ENCODE peak calls at places on chromosomes 12 and 14, in six cellular contexts. One of them, this sample, is unnamed.

GRCh38 chr12:4526923-4527546 is 11.7 kb upstream of the RAD51AP1 start:
- DNase-seq in retinal pigment epithelial cell: no peak
- DNase-seq in CD8-positive, alpha-beta T cell: no peak
- DNase-seq in keratinocyte: no peak
- DNase-seq in IMR-90: peak
- DNase-seq in lower leg skin: no peak
- DNase-seq in this sample: no peak

GRCh38 chr14:64709126-64709525 is 4.9 kb downstream of the PLEKHG3 start:
- DNase-seq in retinal pigment epithelial cell: no peak
- DNase-seq in CD8-positive, alpha-beta T cell: no peak
- DNase-seq in keratinocyte: no peak
- DNase-seq in IMR-90: no peak
- DNase-seq in lower leg skin: no peak
- DNase-seq in this sample: no peak

GRCh38 chr12:2986876-2987275 is 27.7 kb downstream of the TEAD4 start:
- DNase-seq in retinal pigment epithelial cell: no peak
- DNase-seq in CD8-positive, alpha-beta T cell: no peak
- DNase-seq in keratinocyte: no peak
- DNase-seq in IMR-90: no peak
- DNase-seq in lower leg skin: no peak
- DNase-seq in this sample: no peak

GRCh38 chr12:90028620-90029051 is 320.0 kb upstream of the ATP2B1 start:
- DNase-seq in retinal pigment epithelial cell: no peak
- DNase-seq in CD8-positive, alpha-beta T cell: no peak
- DNase-seq in keratinocyte: no peak
- DNase-seq in IMR-90: peak
- DNase-seq in lower leg skin: no peak
- DNase-seq in this sample: peak

GRCh38 chr12:65525501-65526141 is 247.1 kb downstream of the MSRB3 start:
- DNase-seq in retinal pigment epithelial cell: no peak
- DNase-seq in CD8-positive, alpha-beta T cell: no peak
- DNase-seq in keratinocyte: peak
- DNase-seq in IMR-90: peak
- DNase-seq in lower leg skin: no peak
- DNase-seq in this sample: no peak

GRCh38 chr14:68363841-68364711 is 428.8 kb downstream of the ZFP36L1 start:
- DNase-seq in retinal pigment epithelial cell: peak
- DNase-seq in CD8-positive, alpha-beta T cell: no peak
- DNase-seq in keratinocyte: no peak
- DNase-seq in IMR-90: peak
- DNase-seq in lower leg skin: no peak
- DNase-seq in this sample: no peak

GRCh38 chr12:26632746-26633145 is 200.2 kb downstream of the ITPR2 start:
- DNase-seq in retinal pigment epithelial cell: no peak
- DNase-seq in CD8-positive, alpha-beta T cell: no peak
- DNase-seq in keratinocyte: no peak
- DNase-seq in IMR-90: no peak
- DNase-seq in lower leg skin: no peak
- DNase-seq in this sample: no peak

GRCh38 chr14:91009501-91010152 is 50.8 kb downstream of the RPS6KA5 start:
- DNase-seq in retinal pigment epithelial cell: no peak
- DNase-seq in CD8-positive, alpha-beta T cell: no peak
- DNase-seq in keratinocyte: no peak
- DNase-seq in IMR-90: no peak
- DNase-seq in lower leg skin: no peak
- DNase-seq in this sample: no peak

GRCh38 chr12:100187068-100187467 is 13.5 kb upstream of the ACTR6 start:
- DNase-seq in retinal pigment epithelial cell: no peak
- DNase-seq in CD8-positive, alpha-beta T cell: no peak
- DNase-seq in keratinocyte: no peak
- DNase-seq in IMR-90: no peak
- DNase-seq in lower leg skin: no peak
- DNase-seq in this sample: no peak

GRCh38 chr12:52965337-52965731 is 16.4 kb downstream of the KRT18 start:
- DNase-seq in retinal pigment epithelial cell: no peak
- DNase-seq in CD8-positive, alpha-beta T cell: no peak
- DNase-seq in keratinocyte: no peak
- DNase-seq in IMR-90: no peak
- DNase-seq in lower leg skin: no peak
- DNase-seq in this sample: no peak

GRCh38 chr12:112575559-112576067 is 156.9 kb downstream of the PTPN11 start:
- DNase-seq in retinal pigment epithelial cell: no peak
- DNase-seq in CD8-positive, alpha-beta T cell: no peak
- DNase-seq in keratinocyte: no peak
- DNase-seq in IMR-90: no peak
- DNase-seq in lower leg skin: no peak
- DNase-seq in this sample: no peak

GRCh38 chr14:67555518-67556090 is 22.5 kb downstream of the PLEKHH1 start:
- DNase-seq in retinal pigment epithelial cell: no peak
- DNase-seq in CD8-positive, alpha-beta T cell: no peak
- DNase-seq in keratinocyte: no peak
- DNase-seq in IMR-90: no peak
- DNase-seq in lower leg skin: no peak
- DNase-seq in this sample: no peak

GRCh38 chr12:99670635-99671034 is 23.1 kb downstream of the GARIN6 start:
- DNase-seq in retinal pigment epithelial cell: no peak
- DNase-seq in CD8-positive, alpha-beta T cell: no peak
- DNase-seq in keratinocyte: no peak
- DNase-seq in IMR-90: peak
- DNase-seq in lower leg skin: no peak
- DNase-seq in this sample: no peak

GRCh38 chr14:74881425-74882102 is at the start of gene DLST:
- DNase-seq in retinal pigment epithelial cell: peak
- DNase-seq in CD8-positive, alpha-beta T cell: peak
- DNase-seq in keratinocyte: no peak
- DNase-seq in IMR-90: peak
- DNase-seq in lower leg skin: peak
- DNase-seq in this sample: peak

GRCh38 chr12:253116-253831 is 9.4 kb downstream of the SLC6A13 start:
- DNase-seq in retinal pigment epithelial cell: no peak
- DNase-seq in CD8-positive, alpha-beta T cell: no peak
- DNase-seq in keratinocyte: no peak
- DNase-seq in IMR-90: no peak
- DNase-seq in lower leg skin: no peak
- DNase-seq in this sample: no peak

GRCh38 chr14:23172096-23172495 is 11.4 kb downstream of the SLC7A8 start:
- DNase-seq in retinal pigment epithelial cell: no peak
- DNase-seq in CD8-positive, alpha-beta T cell: no peak
- DNase-seq in keratinocyte: no peak
- DNase-seq in IMR-90: no peak
- DNase-seq in lower leg skin: no peak
- DNase-seq in this sample: no peak

GRCh38 chr14:100589071-100589759 is 2.0 kb upstream of the BEGAIN start:
- DNase-seq in retinal pigment epithelial cell: no peak
- DNase-seq in CD8-positive, alpha-beta T cell: no peak
- DNase-seq in keratinocyte: no peak
- DNase-seq in IMR-90: no peak
- DNase-seq in lower leg skin: no peak
- DNase-seq in this sample: no peak

DNA sequence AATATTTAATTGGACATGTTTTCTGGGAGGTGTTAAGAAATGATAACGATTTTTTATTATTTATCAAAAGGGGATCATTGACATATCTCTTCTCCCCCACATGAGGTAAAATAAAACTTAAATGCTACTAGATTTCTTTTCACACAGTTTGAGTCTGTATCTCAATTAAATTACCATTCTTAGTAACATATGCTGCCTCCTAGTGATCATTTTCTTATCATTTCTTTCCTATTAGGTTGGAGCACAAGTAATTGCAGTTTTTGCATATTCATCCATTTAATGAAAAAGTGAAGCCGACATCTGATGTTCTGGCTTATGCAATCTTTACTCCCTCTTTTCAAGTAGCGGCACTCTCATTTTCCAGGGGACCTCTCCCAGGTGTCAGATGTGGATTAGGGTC is 24.9 kb downstream of the PUS7L start:
- DNase-seq in retinal pigment epithelial cell: no peak
- DNase-seq in CD8-positive, alpha-beta T cell: no peak
- DNase-seq in keratinocyte: no peak
- DNase-seq in IMR-90: no peak
- DNase-seq in lower leg skin: no peak
- DNase-seq in this sample: no peak
- TF ChIP-seq CTCF in retinal pigment epithelial cell: no peak
- TF ChIP-seq CTCF in CD8-positive, alpha-beta T cell: no peak
- TF ChIP-seq CTCF in keratinocyte: no peak
- TF ChIP-seq CTCF in IMR-90: no peak
- TF ChIP-seq CTCF in lower leg skin: no peak
- TF ChIP-seq CTCF in this sample: peak

GRCh38 chr14:61569308-61569707 is 126.0 kb upstream of the HIF1A start:
- DNase-seq in retinal pigment epithelial cell: no peak
- DNase-seq in CD8-positive, alpha-beta T cell: no peak
- DNase-seq in keratinocyte: no peak
- DNase-seq in IMR-90: no peak
- DNase-seq in lower leg skin: no peak
- DNase-seq in this sample: no peak
- H3K4me3 ChIP-seq in retinal pigment epithelial cell: no peak
- H3K4me3 ChIP-seq in CD8-positive, alpha-beta T cell: peak
- H3K4me3 ChIP-seq in keratinocyte: no peak
- H3K4me3 ChIP-seq in IMR-90: no peak
- H3K4me3 ChIP-seq in lower leg skin: no peak
- H3K4me3 ChIP-seq in this sample: no peak

GRCh38 chr14:61730756-61731373 is 31.4 kb upstream of the SNAPC1 start:
- DNase-seq in retinal pigment epithelial cell: no peak
- DNase-seq in CD8-positive, alpha-beta T cell: peak
- DNase-seq in keratinocyte: no peak
- DNase-seq in IMR-90: no peak
- DNase-seq in lower leg skin: no peak
- DNase-seq in this sample: no peak
- TF ChIP-seq CTCF in retinal pigment epithelial cell: peak
- TF ChIP-seq CTCF in CD8-positive, alpha-beta T cell: peak
- TF ChIP-seq CTCF in keratinocyte: no peak
- TF ChIP-seq CTCF in IMR-90: peak
- TF ChIP-seq CTCF in lower leg skin: no peak
- TF ChIP-seq CTCF in this sample: peak

GRCh38 chr14:21103710-21104447 is 3.0 kb downstream of the TMEM253 start:
- DNase-seq in retinal pigment epithelial cell: peak
- DNase-seq in CD8-positive, alpha-beta T cell: peak
- DNase-seq in keratinocyte: no peak
- DNase-seq in IMR-90: peak
- DNase-seq in lower leg skin: peak
- DNase-seq in this sample: peak

GRCh38 chr14:21103165-21103709 is 2.4 kb downstream of the TMEM253 start:
- DNase-seq in retinal pigment epithelial cell: no peak
- DNase-seq in CD8-positive, alpha-beta T cell: no peak
- DNase-seq in keratinocyte: no peak
- DNase-seq in IMR-90: no peak
- DNase-seq in lower leg skin: no peak
- DNase-seq in this sample: no peak

GRCh38 chr14:21106191-21106505 is 5.3 kb downstream of the TMEM253 start:
- DNase-seq in retinal pigment epithelial cell: no peak
- DNase-seq in CD8-positive, alpha-beta T cell: no peak
- DNase-seq in keratinocyte: no peak
- DNase-seq in IMR-90: no peak
- DNase-seq in lower leg skin: no peak
- DNase-seq in this sample: no peak

GRCh38 chr14:21105095-21105494 is 4.2 kb downstream of the TMEM253 start:
- DNase-seq in retinal pigment epithelial cell: no peak
- DNase-seq in CD8-positive, alpha-beta T cell: no peak
- DNase-seq in keratinocyte: no peak
- DNase-seq in IMR-90: no peak
- DNase-seq in lower leg skin: no peak
- DNase-seq in this sample: no peak

DNA sequence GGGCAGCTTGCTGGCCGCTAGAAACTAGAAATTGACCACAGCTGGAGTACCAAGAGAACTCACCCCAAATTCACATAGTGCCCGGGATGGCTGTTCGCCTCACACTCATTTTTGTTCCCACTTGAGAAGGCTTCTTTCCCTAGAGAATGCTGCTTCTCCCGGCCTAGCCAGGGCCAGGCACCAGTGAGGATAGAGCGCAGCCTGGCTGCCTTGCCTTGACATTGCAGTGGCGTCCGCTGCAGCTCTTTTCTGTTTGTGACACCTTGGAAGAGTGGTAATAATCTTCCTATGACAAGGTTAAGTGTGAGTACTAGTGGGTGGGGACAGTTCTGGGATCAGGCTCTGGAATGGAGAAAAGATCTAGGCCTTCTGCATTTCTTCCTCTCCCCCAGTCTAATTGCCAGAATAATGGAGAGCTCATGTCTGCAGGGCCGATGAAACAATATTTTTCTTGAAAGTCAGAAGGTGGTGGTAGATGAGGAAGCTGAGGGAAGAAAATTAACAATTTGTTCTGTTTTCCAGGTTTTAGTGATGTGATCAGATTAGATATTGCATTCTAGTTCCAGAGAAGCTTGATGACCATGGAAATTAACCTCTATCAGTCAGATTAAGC is 3.7 kb downstream of the TMEM253 start:
- DNase-seq in retinal pigment epithelial cell: no peak
- DNase-seq in CD8-positive, alpha-beta T cell: peak
- DNase-seq in keratinocyte: no peak
- DNase-seq in IMR-90: peak
- DNase-seq in lower leg skin: peak
- DNase-seq in this sample: peak
- H3K4me3 ChIP-seq in retinal pigment epithelial cell: peak
- H3K4me3 ChIP-seq in CD8-positive, alpha-beta T cell: peak
- H3K4me3 ChIP-seq in keratinocyte: peak
- H3K4me3 ChIP-seq in IMR-90: peak
- H3K4me3 ChIP-seq in lower leg skin: peak
- H3K4me3 ChIP-seq in this sample: peak

DNA sequence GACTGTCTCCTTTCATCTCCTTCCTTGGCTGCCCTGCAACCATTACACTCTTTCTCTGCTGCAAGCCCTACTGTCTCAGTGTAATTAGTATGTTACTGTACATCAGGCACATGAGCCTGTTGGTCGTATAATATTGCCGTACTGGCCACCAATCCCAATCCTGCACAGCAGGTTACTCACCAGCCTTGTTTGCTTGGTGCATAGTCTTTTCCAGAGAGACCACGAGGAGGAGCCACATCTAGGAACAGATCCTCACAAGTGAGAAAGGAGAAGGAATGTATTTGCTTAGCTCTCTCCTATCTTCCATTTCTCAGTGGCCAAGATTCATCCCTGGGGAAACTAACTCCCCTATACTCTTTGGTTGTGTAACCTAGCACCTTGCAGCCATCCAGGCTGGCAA is 33.0 kb upstream of the BICDL1 start:
- DNase-seq in retinal pigment epithelial cell: no peak
- DNase-seq in CD8-positive, alpha-beta T cell: no peak
- DNase-seq in keratinocyte: no peak
- DNase-seq in IMR-90: no peak
- DNase-seq in lower leg skin: no peak
- DNase-seq in this sample: no peak
- TF ChIP-seq CTCF in retinal pigment epithelial cell: no peak
- TF ChIP-seq CTCF in CD8-positive, alpha-beta T cell: no peak
- TF ChIP-seq CTCF in keratinocyte: no peak
- TF ChIP-seq CTCF in IMR-90: no peak
- TF ChIP-seq CTCF in lower leg skin: no peak
- TF ChIP-seq CTCF in this sample: no peak

GRCh38 chr14:24240110-24240918 is 2.1 kb downstream of the TINF2 start:
- DNase-seq in retinal pigment epithelial cell: no peak
- DNase-seq in CD8-positive, alpha-beta T cell: no peak
- DNase-seq in keratinocyte: no peak
- DNase-seq in IMR-90: no peak
- DNase-seq in lower leg skin: no peak
- DNase-seq in this sample: no peak
- H3K4me3 ChIP-seq in retinal pigment epithelial cell: no peak
- H3K4me3 ChIP-seq in CD8-positive, alpha-beta T cell: no peak
- H3K4me3 ChIP-seq in keratinocyte: peak
- H3K4me3 ChIP-seq in IMR-90: no peak
- H3K4me3 ChIP-seq in lower leg skin: no peak
- H3K4me3 ChIP-seq in this sample: no peak

This sample was measured in LNCaP clone FGC.